ENCODE peak calls at places on chromosomes 7 and 10, in nine cellular contexts. O is GM12865; K is H9; M is KBM-7; E is tibial artery; T is HT1080; Q is stimulated activated CD8-positive, alpha-beta memory T cell treated with anti-CD3 and anti-CD28 coated beads, Interleukin-7, amount 100 ng/mL, for 1 hour; D is mammary epithelial cell; C is spleen. R is an unnamed sample.

GRCh38 chr7:32611700-32612099 is 116.4 kb downstream of the AVL9 start:
- DNase-seq in C (no peak), T (no peak), M (no peak), E (no peak), Q (no peak), O (no peak), D (no peak), K (no peak), R (no peak)

GRCh38 chr7:412731-413356 is 106.8 kb downstream of the PDGFA start:
- DNase-seq in T (no peak), M (no peak), Q (no peak), C (peak), D (no peak), O (no peak), K (no peak), E (peak), R (no peak)

GRCh38 chr7:73668103-73668937 is 689 bp downstream of the VPS37D start:
- DNase-seq in D (no peak), C (peak), E (no peak), M (no peak), K (no peak), Q (no peak), T (no peak), O (no peak), R (no peak)

GRCh38 chr7:151930695-151931094 is 25.6 kb upstream of the GALNTL5 start:
- DNase-seq in C (no peak), M (no peak), E (no peak), Q (no peak), O (no peak), D (no peak), K (no peak), T (peak), R (no peak)

GRCh38 chr7:135210818-135211178 is 528 bp downstream of the WDR91 start:
- DNase-seq in O (peak), E (no peak), D (no peak), Q (no peak), C (no peak), M (peak), K (no peak), T (no peak), R (no peak)

GRCh38 chr7:153518201-153518984 is 533.8 kb upstream of the DPP6 start:
- DNase-seq in T (peak), K (no peak), D (peak), M (no peak), Q (no peak), C (no peak), E (no peak), O (no peak), R (no peak)

GRCh38 chr7:158017226-158018060 is 570.2 kb downstream of the PTPRN2 start:
- DNase-seq in C (peak), O (no peak), E (peak), M (no peak), Q (no peak), K (no peak), D (no peak), T (no peak), R (no peak)

GRCh38 chr7:52355059-52355458 is 680.4 kb upstream of the POM121L12 start:
- DNase-seq in E (no peak), T (peak), M (peak), O (no peak), D (no peak), Q (no peak), K (peak), C (no peak), R (no peak)

GRCh38 chr10:89373916-89374711 is 3.7 kb upstream of the IFIT1B start:
- DNase-seq in C (no peak), Q (no peak), K (no peak), E (peak), O (no peak), D (peak), T (peak), M (no peak), R (no peak)

GRCh38 chr7:150311711-150312110 is 11.4 kb upstream of the LRRC61 start:
- DNase-seq in Q (no peak), D (no peak), T (no peak), C (no peak), O (no peak), M (no peak), K (peak), E (no peak), R (no peak)

GRCh38 chr7:70771447-70771846 is 360.5 kb upstream of the GALNT17 start:
- DNase-seq in K (no peak), T (no peak), C (no peak), O (no peak), E (no peak), M (no peak), D (no peak), Q (no peak), R (no peak)

GRCh38 chr7:120055300-120055699 is 217.7 kb upstream of the KCND2 start:
- DNase-seq in O (no peak), E (no peak), Q (no peak), T (peak), D (peak), K (no peak), M (no peak), C (no peak), R (no peak)

GRCh38 chr10:95236068-95236903 is 42.2 kb downstream of the ACSM6 start:
- DNase-seq in E (peak), T (peak), D (peak), M (no peak), O (peak), K (no peak), C (no peak), Q (no peak), R (no peak)